ENCODE peak calls at places on chromosome 14, in four cellular contexts. One of them, this sample, is unnamed.

GRCh38 chr14:86935241-86935640 is 1057.7 kb downstream of the GALC start:
- DNase-seq in astrocyte of the hippocampus: peak; percentile 68
- DNase-seq in MCF 10A: no peak
- DNase-seq in stimulated activated CD8-positive, alpha-beta memory T cell treated with anti-CD3 and anti-CD28 coated beads, Interleukin-12 subunit alpha, Interleukin-12 subunit beta, amount 100 ng/mL, for 4 hours: no peak
- DNase-seq in this sample: no peak

GRCh38 chr14:59707778-59708635 is 131.4 kb upstream of the CCDC175 start:
- DNase-seq in astrocyte of the hippocampus: peak; percentile 20
- DNase-seq in MCF 10A: peak; percentile 61
- DNase-seq in stimulated activated CD8-positive, alpha-beta memory T cell treated with anti-CD3 and anti-CD28 coated beads, Interleukin-12 subunit alpha, Interleukin-12 subunit beta, amount 100 ng/mL, for 4 hours: no peak
- DNase-seq in this sample: no peak

GRCh38 chr14:44701563-44702263 is 194.6 kb upstream of the FSCB start:
- DNase-seq in astrocyte of the hippocampus: peak; percentile 6
- DNase-seq in MCF 10A: no peak
- DNase-seq in stimulated activated CD8-positive, alpha-beta memory T cell treated with anti-CD3 and anti-CD28 coated beads, Interleukin-12 subunit alpha, Interleukin-12 subunit beta, amount 100 ng/mL, for 4 hours: no peak
- DNase-seq in this sample: no peak

GRCh38 chr14:99055816-99056215 is 216.2 kb downstream of the BCL11B start:
- DNase-seq in astrocyte of the hippocampus: no peak
- DNase-seq in MCF 10A: no peak
- DNase-seq in stimulated activated CD8-positive, alpha-beta memory T cell treated with anti-CD3 and anti-CD28 coated beads, Interleukin-12 subunit alpha, Interleukin-12 subunit beta, amount 100 ng/mL, for 4 hours: peak; percentile 32
- DNase-seq in this sample: no peak

GRCh38 chr14:53613404-53614253 is 343.0 kb downstream of the BMP4 start:
- DNase-seq in astrocyte of the hippocampus: peak; percentile 62
- DNase-seq in MCF 10A: peak; percentile 53
- DNase-seq in stimulated activated CD8-positive, alpha-beta memory T cell treated with anti-CD3 and anti-CD28 coated beads, Interleukin-12 subunit alpha, Interleukin-12 subunit beta, amount 100 ng/mL, for 4 hours: no peak
- DNase-seq in this sample: peak; percentile 40

GRCh38 chr14:104678346-104678745 is 11.1 kb upstream of the INF2 start:
- DNase-seq in astrocyte of the hippocampus: peak; percentile 69
- DNase-seq in MCF 10A: no peak
- DNase-seq in stimulated activated CD8-positive, alpha-beta memory T cell treated with anti-CD3 and anti-CD28 coated beads, Interleukin-12 subunit alpha, Interleukin-12 subunit beta, amount 100 ng/mL, for 4 hours: no peak
- DNase-seq in this sample: no peak

GRCh38 chr14:73696466-73697390 is 17.5 kb downstream of the PNMA1 start:
- DNase-seq in astrocyte of the hippocampus: peak; percentile 55
- DNase-seq in MCF 10A: peak; percentile 42
- DNase-seq in stimulated activated CD8-positive, alpha-beta memory T cell treated with anti-CD3 and anti-CD28 coated beads, Interleukin-12 subunit alpha, Interleukin-12 subunit beta, amount 100 ng/mL, for 4 hours: no peak
- DNase-seq in this sample: no peak

GRCh38 chr14:72024043-72024407 is 91.8 kb downstream of the RGS6 start:
- DNase-seq in astrocyte of the hippocampus: peak; percentile 40
- DNase-seq in MCF 10A: peak; percentile 67
- DNase-seq in stimulated activated CD8-positive, alpha-beta memory T cell treated with anti-CD3 and anti-CD28 coated beads, Interleukin-12 subunit alpha, Interleukin-12 subunit beta, amount 100 ng/mL, for 4 hours: no peak
- DNase-seq in this sample: peak; percentile 76

GRCh38 chr14:80390911-80391310 is 179.6 kb upstream of the DIO2 start:
- DNase-seq in astrocyte of the hippocampus: peak; percentile 81
- DNase-seq in MCF 10A: peak; percentile 44
- DNase-seq in stimulated activated CD8-positive, alpha-beta memory T cell treated with anti-CD3 and anti-CD28 coated beads, Interleukin-12 subunit alpha, Interleukin-12 subunit beta, amount 100 ng/mL, for 4 hours: no peak
- DNase-seq in this sample: no peak

GRCh38 chr14:92353447-92353846 is 30.5 kb downstream of the SLC24A4 start:
- DNase-seq in astrocyte of the hippocampus: no peak
- DNase-seq in MCF 10A: no peak
- DNase-seq in stimulated activated CD8-positive, alpha-beta memory T cell treated with anti-CD3 and anti-CD28 coated beads, Interleukin-12 subunit alpha, Interleukin-12 subunit beta, amount 100 ng/mL, for 4 hours: no peak
- DNase-seq in this sample: no peak

GRCh38 chr14:97267509-97267908 is 470.3 kb downstream of the VRK1 start:
- DNase-seq in astrocyte of the hippocampus: peak; percentile 64
- DNase-seq in MCF 10A: peak; percentile 13
- DNase-seq in stimulated activated CD8-positive, alpha-beta memory T cell treated with anti-CD3 and anti-CD28 coated beads, Interleukin-12 subunit alpha, Interleukin-12 subunit beta, amount 100 ng/mL, for 4 hours: no peak
- DNase-seq in this sample: peak; percentile 25

GRCh38 chr14:21233457-21234076 is 35.7 kb downstream of the HNRNPC start:
- DNase-seq in astrocyte of the hippocampus: no peak
- DNase-seq in MCF 10A: peak; percentile 43
- DNase-seq in stimulated activated CD8-positive, alpha-beta memory T cell treated with anti-CD3 and anti-CD28 coated beads, Interleukin-12 subunit alpha, Interleukin-12 subunit beta, amount 100 ng/mL, for 4 hours: no peak
- DNase-seq in this sample: no peak

GRCh38 chr14:89232366-89233070 is 184.5 kb downstream of the FOXN3 start:
- DNase-seq in astrocyte of the hippocampus: no peak
- DNase-seq in MCF 10A: no peak
- DNase-seq in stimulated activated CD8-positive, alpha-beta memory T cell treated with anti-CD3 and anti-CD28 coated beads, Interleukin-12 subunit alpha, Interleukin-12 subunit beta, amount 100 ng/mL, for 4 hours: no peak
- DNase-seq in this sample: no peak

GRCh38 chr14:57060276-57060956 is 208.3 kb downstream of the EXOC5 start:
- DNase-seq in astrocyte of the hippocampus: peak; percentile 57
- DNase-seq in MCF 10A: peak; percentile 59
- DNase-seq in stimulated activated CD8-positive, alpha-beta memory T cell treated with anti-CD3 and anti-CD28 coated beads, Interleukin-12 subunit alpha, Interleukin-12 subunit beta, amount 100 ng/mL, for 4 hours: no peak
- DNase-seq in this sample: no peak

GRCh38 chr14:23402296-23403138 is 5.6 kb downstream of the MYH6 start:
- DNase-seq in astrocyte of the hippocampus: no peak
- DNase-seq in MCF 10A: no peak
- DNase-seq in stimulated activated CD8-positive, alpha-beta memory T cell treated with anti-CD3 and anti-CD28 coated beads, Interleukin-12 subunit alpha, Interleukin-12 subunit beta, amount 100 ng/mL, for 4 hours: no peak
- DNase-seq in this sample: no peak

GRCh38 chr14:100246809-100247428 is 8.0 kb downstream of the YY1 start:
- DNase-seq in astrocyte of the hippocampus: peak; percentile 57
- DNase-seq in MCF 10A: peak; percentile 77
- DNase-seq in stimulated activated CD8-positive, alpha-beta memory T cell treated with anti-CD3 and anti-CD28 coated beads, Interleukin-12 subunit alpha, Interleukin-12 subunit beta, amount 100 ng/mL, for 4 hours: no peak
- DNase-seq in this sample: peak; percentile 43

GRCh38 chr14:103123128-103123633 is at the start of gene TNFAIP2:
- DNase-seq in astrocyte of the hippocampus: peak; percentile 46
- DNase-seq in MCF 10A: no peak
- DNase-seq in stimulated activated CD8-positive, alpha-beta memory T cell treated with anti-CD3 and anti-CD28 coated beads, Interleukin-12 subunit alpha, Interleukin-12 subunit beta, amount 100 ng/mL, for 4 hours: no peak
- DNase-seq in this sample: no peak

GRCh38 chr14:88835661-88836060 is 11.2 kb downstream of the TTC8 start:
- DNase-seq in astrocyte of the hippocampus: peak; percentile 10
- DNase-seq in MCF 10A: no peak
- DNase-seq in stimulated activated CD8-positive, alpha-beta memory T cell treated with anti-CD3 and anti-CD28 coated beads, Interleukin-12 subunit alpha, Interleukin-12 subunit beta, amount 100 ng/mL, for 4 hours: no peak
- DNase-seq in this sample: no peak

GRCh38 chr14:94412671-94413638 is 24.6 kb upstream of the SERPINA1 start:
- DNase-seq in astrocyte of the hippocampus: no peak
- DNase-seq in MCF 10A: peak; percentile 62
- DNase-seq in stimulated activated CD8-positive, alpha-beta memory T cell treated with anti-CD3 and anti-CD28 coated beads, Interleukin-12 subunit alpha, Interleukin-12 subunit beta, amount 100 ng/mL, for 4 hours: no peak
- DNase-seq in this sample: no peak

GRCh38 chr14:89330236-89331002 is 86.6 kb downstream of the FOXN3 start:
- DNase-seq in astrocyte of the hippocampus: peak; percentile 90
- DNase-seq in MCF 10A: no peak
- DNase-seq in stimulated activated CD8-positive, alpha-beta memory T cell treated with anti-CD3 and anti-CD28 coated beads, Interleukin-12 subunit alpha, Interleukin-12 subunit beta, amount 100 ng/mL, for 4 hours: no peak
- DNase-seq in this sample: no peak

GRCh38 chr14:93929657-93930056 is 2.5 kb downstream of the FAM181A start:
- DNase-seq in astrocyte of the hippocampus: no peak
- DNase-seq in MCF 10A: no peak
- DNase-seq in stimulated activated CD8-positive, alpha-beta memory T cell treated with anti-CD3 and anti-CD28 coated beads, Interleukin-12 subunit alpha, Interleukin-12 subunit beta, amount 100 ng/mL, for 4 hours: no peak
- DNase-seq in this sample: no peak

GRCh38 chr14:100846309-100846859 is 20.5 kb downstream of the MEG3 start:
- DNase-seq in astrocyte of the hippocampus: peak; percentile 58
- DNase-seq in MCF 10A: no peak
- DNase-seq in stimulated activated CD8-positive, alpha-beta memory T cell treated with anti-CD3 and anti-CD28 coated beads, Interleukin-12 subunit alpha, Interleukin-12 subunit beta, amount 100 ng/mL, for 4 hours: no peak
- DNase-seq in this sample: no peak